ENCODE peak calls at places on chromosomes 16 and 17, in eight cellular contexts. Y, J, X, E, G, R, I and F are unnamed samples.

GRCh38 chr17:73949903-73950302 is 253.6 kb upstream of the RPL38 start:
- DNase-seq in Y (no peak), J (no peak), X (no peak), E (no peak), G (no peak), R (no peak), I (no peak), F (no peak)

GRCh38 chr17:34710226-34710625 is 130.8 kb downstream of the TMEM132E start:
- DNase-seq in Y (peak), J (no peak), X (no peak), E (no peak), G (no peak), R (no peak), I (no peak), F (no peak)

GRCh38 chr17:45394913-45395568 is 37.6 kb downstream of the ARHGAP27 start:
- DNase-seq in Y (peak), J (peak), X (peak), E (peak), G (peak), R (peak), I (peak), F (peak)

GRCh38 chr17:50627782-50628601 is 6.7 kb upstream of the ABCC3 start:
- DNase-seq in Y (peak), J (no peak), X (no peak), E (no peak), G (no peak), R (peak), I (no peak), F (no peak)

GRCh38 chr17:10724546-10725195 is 5.2 kb downstream of the TMEM220 start:
- DNase-seq in Y (no peak), J (no peak), X (no peak), E (no peak), G (no peak), R (no peak), I (no peak), F (no peak)

GRCh38 chr17:17890773-17891759 is 54.3 kb upstream of the SREBF1 start:
- DNase-seq in Y (peak), J (peak), X (peak), E (no peak), G (peak), R (peak), I (peak), F (peak)

GRCh38 chr17:7237761-7238417 is 1.4 kb downstream of the PHF23 start:
- DNase-seq in Y (peak), J (peak), X (peak), E (peak), G (peak), R (peak), I (peak), F (no peak)

GRCh38 chr17:864315-864714 is 82.2 kb downstream of the MRM3 start:
- DNase-seq in Y (no peak), J (no peak), X (no peak), E (no peak), G (no peak), R (no peak), I (no peak), F (no peak)

GRCh38 chr16:57261806-57262205 is 16.7 kb downstream of the ARL2BP start:
- DNase-seq in Y (no peak), J (no peak), X (no peak), E (no peak), G (no peak), R (no peak), I (no peak), F (no peak)

GRCh38 chr17:20174588-20175265 is 165.6 kb downstream of the SPECC1 start:
- DNase-seq in Y (no peak), J (no peak), X (peak), E (no peak), G (no peak), R (peak), I (no peak), F (peak)

GRCh38 chr17:31313982-31314787 is at the start of gene EVI2B:
- DNase-seq in Y (no peak), J (no peak), X (peak), E (no peak), G (no peak), R (peak), I (peak), F (peak)

GRCh38 chr17:53740312-53740711 is 82.4 kb upstream of the KIF2B start:
- DNase-seq in Y (no peak), J (no peak), X (no peak), E (no peak), G (no peak), R (no peak), I (no peak), F (no peak)

GRCh38 chr17:7293821-7294613 is 422 bp downstream of the YBX2 start:
- DNase-seq in Y (peak), J (no peak), X (no peak), E (no peak), G (peak), R (no peak), I (no peak), F (peak)

GRCh38 chr16:9625122-9625521 is 533.7 kb downstream of the HAPSTR1 start:
- DNase-seq in Y (no peak), J (no peak), X (no peak), E (no peak), G (no peak), R (no peak), I (no peak), F (no peak)

GRCh38 chr16:48498761-48499600 is 111.0 kb downstream of the N4BP1 start:
- DNase-seq in Y (no peak), J (no peak), X (peak), E (no peak), G (peak), R (peak), I (peak), F (peak)

GRCh38 chr16:56985288-56985961 is 3.9 kb upstream of the NLRC5 start:
- DNase-seq in Y (no peak), J (no peak), X (peak), E (peak), G (no peak), R (peak), I (peak), F (peak)

GRCh38 chr17:12507046-12507445 is 158.6 kb upstream of the MYOCD start:
- DNase-seq in Y (no peak), J (no peak), X (no peak), E (no peak), G (no peak), R (no peak), I (no peak), F (no peak)

GRCh38 chr17:49180303-49180702 is 30.1 kb downstream of the GNGT2 start:
- DNase-seq in Y (peak), J (no peak), X (peak), E (peak), G (peak), R (peak), I (peak), F (peak)

DNA sequence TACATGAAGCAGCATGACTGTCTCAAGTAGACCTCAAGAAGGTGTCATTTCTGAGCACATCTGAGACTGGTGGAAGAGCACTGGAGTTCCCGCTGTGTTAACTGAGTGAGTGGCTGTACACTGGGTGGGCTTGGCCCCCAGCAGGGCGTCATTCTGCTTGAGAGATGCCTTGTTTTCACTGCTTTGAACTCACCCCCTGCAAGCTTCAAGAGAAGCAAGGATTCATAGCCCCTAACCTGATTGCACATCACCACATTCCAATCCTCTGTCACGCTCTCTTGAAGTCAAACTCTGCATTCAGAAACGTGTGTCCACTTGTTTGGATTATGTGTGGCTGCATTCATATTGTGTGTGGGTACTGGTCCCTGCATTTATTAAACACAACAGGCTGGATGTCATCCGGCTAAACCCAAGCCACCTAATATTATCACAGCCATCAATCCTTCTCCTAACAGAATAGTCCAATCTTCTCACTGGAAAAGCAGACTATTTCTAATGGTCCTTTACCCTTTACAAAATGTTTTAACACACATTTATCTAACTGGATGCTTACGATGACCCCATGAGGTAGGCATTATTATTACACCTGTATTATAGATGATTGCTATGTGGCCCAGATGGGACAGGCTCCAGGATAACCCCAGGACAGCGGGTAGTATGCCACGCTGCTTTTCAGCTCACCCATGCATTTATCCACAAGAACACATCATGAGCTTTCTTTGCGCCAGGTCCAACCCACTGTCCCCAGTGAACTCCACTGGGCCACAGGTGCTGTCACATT is 76.3 kb downstream of the USP31 start:
- DNase-seq in Y (no peak), J (no peak), X (peak), E (no peak), G (no peak), R (peak), I (no peak), F (peak)
- TF ChIP-seq CTCF in Y (no peak), J (no peak), X (no peak), E (no peak), G (no peak), R (peak), I (no peak), F (no peak)

DNA sequence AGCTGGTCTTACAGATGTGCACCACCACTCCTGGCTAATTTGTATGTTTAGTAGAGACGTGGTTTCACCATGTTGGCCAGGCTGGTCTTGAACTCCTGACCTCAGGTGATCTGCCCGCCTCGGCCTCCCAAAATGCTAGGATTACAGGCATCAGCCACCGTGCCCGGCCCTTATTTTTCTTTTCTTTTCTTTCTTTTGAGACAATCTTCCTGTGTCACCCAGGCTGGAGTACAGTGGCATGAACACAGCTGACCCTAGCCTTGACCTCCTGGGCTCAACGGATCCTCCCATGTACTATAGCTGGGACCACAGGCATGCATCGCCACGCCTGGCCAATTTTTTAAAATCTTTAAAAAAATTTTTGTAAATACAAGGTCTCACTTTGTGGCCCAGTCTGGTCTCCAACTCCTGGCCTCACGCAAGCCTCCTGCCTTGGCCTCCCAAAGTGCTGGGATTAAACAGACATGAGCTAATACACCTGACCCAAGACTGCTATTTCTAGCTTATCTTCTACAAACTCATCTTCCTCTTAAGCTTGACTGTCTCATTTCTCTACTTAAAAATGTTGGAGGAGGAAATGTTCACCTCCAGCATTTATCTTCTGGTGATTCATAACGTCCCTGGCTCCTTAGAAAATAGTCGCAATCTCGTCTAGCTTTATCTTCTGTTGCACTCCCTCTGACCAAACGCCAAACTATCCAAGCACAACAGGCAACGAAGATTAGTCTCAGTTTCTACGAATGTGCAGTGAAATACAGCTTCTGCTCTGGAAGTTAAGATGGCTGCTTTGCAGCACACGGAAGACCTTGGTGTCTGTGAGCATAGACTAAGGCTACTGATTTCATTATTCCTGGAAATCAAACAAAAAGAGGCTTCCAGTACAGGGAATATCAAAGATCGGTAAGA is 8.2 kb upstream of the TMEM94 start:
- DNase-seq in Y (no peak), J (no peak), X (peak), E (no peak), G (no peak), R (no peak), I (no peak), F (no peak)
- TF ChIP-seq CTCF in Y (no peak), J (no peak), X (no peak), E (no peak), G (no peak), R (no peak), I (no peak), F (no peak)

GRCh38 chr17:8986295-8986694 is 20.8 kb upstream of the PIK3R5 start:
- DNase-seq in Y (no peak), J (no peak), X (no peak), E (no peak), G (no peak), R (no peak), I (no peak), F (no peak)
- TF ChIP-seq CTCF in Y (no peak), J (no peak), X (peak), E (no peak), G (peak), R (no peak), I (no peak), F (peak)

GRCh38 chr16:53833145-53833544 is 129.2 kb downstream of the FTO start:
- DNase-seq in Y (no peak), J (no peak), X (no peak), E (no peak), G (no peak), R (no peak), I (no peak), F (no peak)
- TF ChIP-seq CTCF in Y (no peak), J (no peak), X (no peak), E (no peak), G (no peak), R (no peak), I (no peak), F (no peak)

DNA sequence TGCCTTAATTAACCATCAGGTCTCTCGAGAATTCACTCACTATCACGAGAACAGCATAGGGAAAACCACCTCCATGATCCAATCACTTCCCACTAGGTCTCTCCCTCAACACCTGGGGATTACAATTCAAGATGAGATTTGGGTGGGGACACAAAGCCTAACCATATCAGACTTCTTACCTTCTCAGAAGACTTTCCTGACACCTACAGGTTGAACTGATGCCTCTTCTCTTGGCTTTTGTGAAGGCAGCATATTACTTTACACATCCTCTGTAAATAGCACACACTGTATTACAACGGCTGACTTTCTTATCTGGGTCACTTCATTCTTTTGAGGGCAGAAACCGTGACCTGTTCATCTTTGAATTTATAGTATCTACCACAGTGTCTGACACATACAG is 23.6 kb downstream of the BMERB1 start:
- DNase-seq in Y (no peak), J (no peak), X (no peak), E (no peak), G (no peak), R (peak), I (no peak), F (no peak)
- TF ChIP-seq CTCF in Y (peak), J (no peak), X (no peak), E (no peak), G (no peak), R (peak), I (no peak), F (no peak)